ENCODE peak calls at places on chromosomes 11 and 22, in nine cellular contexts. T is HCT116, C is HFFc6, A is A549, Q is globus pallidus, P is RPMI7951, R is dermis microvascular lymphatic vessel endothelial cell, L is iPS-NIHi11, Z is DMS153. D is an unnamed sample.

GRCh38 chr11:3841426-3842304 is 906 bp upstream of the RHOG start:
- DNase-seq in R (peak; percentile 40), P (peak; percentile 79), L (peak; percentile 80), Q (peak; percentile 87), C (peak; percentile 74), T (peak; percentile 68), A (peak; percentile 93), Z (peak; percentile 41), D (peak; percentile 75)

GRCh38 chr11:122750047-122750446 is 88.3 kb upstream of the CRTAM start:
- DNase-seq in Z (no peak), L (no peak), Q (no peak), C (no peak), T (no peak), P (no peak), A (no peak), R (no peak), D (no peak)

GRCh38 chr22:50268655-50269113 is 1.5 kb downstream of the MAPK11 start:
- DNase-seq in P (no peak), A (no peak), Q (no peak), R (no peak), C (no peak), L (no peak), T (no peak), Z (peak; percentile 38), D (peak; percentile 64)

GRCh38 chr11:96466607-96467006 is 76.8 kb downstream of the JRKL start:
- DNase-seq in L (no peak), C (no peak), T (no peak), R (no peak), Q (no peak), A (no peak), Z (no peak), P (no peak), D (no peak)

GRCh38 chr22:29780220-29780619 is 13.1 kb downstream of the UQCR10 start:
- DNase-seq in C (no peak), Q (no peak), A (no peak), Z (no peak), T (no peak), R (no peak), L (no peak), P (no peak), D (no peak)

GRCh38 chr11:47593934-47594855 is at the start of gene C1QTNF4:
- DNase-seq in C (no peak), Z (no peak), R (no peak), L (peak; percentile 73), A (no peak), Q (no peak), P (no peak), T (no peak), D (no peak)

GRCh38 chr22:17436382-17436951 is 67.2 kb downstream of the CECR2 start:
- DNase-seq in P (no peak), Z (no peak), T (no peak), A (no peak), R (no peak), L (no peak), Q (peak; percentile 77), C (no peak), D (no peak)

GRCh38 chr11:124935548-124936514 is at the start of gene HEPACAM:
- DNase-seq in Q (peak; percentile 97), A (no peak), R (no peak), T (no peak), P (no peak), L (no peak), C (no peak), Z (no peak), D (no peak)

GRCh38 chr11:104394508-104394907 is 230.6 kb upstream of the PDGFD start:
- DNase-seq in L (no peak), Q (no peak), Z (no peak), T (no peak), C (no peak), A (no peak), P (no peak), R (no peak), D (no peak)

GRCh38 chr22:18035740-18036139 is 11.4 kb upstream of the MICAL3 start:
- DNase-seq in A (peak; percentile 79), P (no peak), L (peak; percentile 77), R (no peak), Z (peak; percentile 15), Q (no peak), C (no peak), T (peak; percentile 35), D (no peak)

GRCh38 chr11:73320786-73321325 is 12.8 kb downstream of the ARHGEF17 start:
- DNase-seq in R (no peak), L (no peak), T (no peak), C (peak; percentile 66), P (peak; percentile 37), Z (no peak), Q (no peak), A (no peak), D (no peak)

GRCh38 chr11:124717786-124718634 is 21.7 kb upstream of the NRGN start:
- DNase-seq in A (no peak), R (no peak), C (no peak), T (no peak), Q (no peak), Z (peak; percentile 27), L (peak; percentile 59), P (peak; percentile 48), D (peak; percentile 53)

GRCh38 chr11:63804259-63804658 is 9.0 kb upstream of the SPINDOC start:
- DNase-seq in A (no peak), Z (no peak), C (no peak), L (no peak), T (peak; percentile 37), R (no peak), Q (no peak), P (no peak), D (no peak)

GRCh38 chr11:114053406-114053805 is 6.1 kb upstream of the ZBTB16 start:
- DNase-seq in Q (no peak), L (no peak), A (no peak), P (no peak), T (no peak), C (no peak), Z (no peak), R (no peak), D (no peak)

GRCh38 chr11:101797335-101797734 is 117.5 kb upstream of the CEP126 start:
- DNase-seq in P (peak; percentile 14), A (peak; percentile 1), R (no peak), L (no peak), Z (no peak), C (no peak), T (no peak), Q (no peak), D (no peak)

GRCh38 chr11:78669249-78669648 is 94.6 kb upstream of the NARS2 start:
- DNase-seq in A (no peak), T (no peak), C (no peak), Q (no peak), L (no peak), P (no peak), R (no peak), Z (no peak), D (no peak)

GRCh38 chr11:57800444-57801184 is 39.0 kb downstream of the CTNND1 start:
- DNase-seq in L (peak; percentile 79), Q (peak; percentile 81), C (peak; percentile 75), P (peak; percentile 73), R (peak; percentile 82), Z (peak; percentile 100), T (peak; percentile 51), A (peak; percentile 95), D (peak; percentile 67)

GRCh38 chr22:39917776-39918493 is 17.1 kb downstream of the GRAP2 start:
- DNase-seq in A (no peak), L (no peak), Q (no peak), Z (no peak), C (no peak), R (no peak), P (no peak), T (no peak), D (no peak)

GRCh38 chr11:92413757-92414513 is 189.3 kb downstream of the FAT3 start:
- DNase-seq in T (no peak), Q (no peak), A (no peak), R (no peak), P (no peak), Z (no peak), C (no peak), L (no peak), D (no peak)

GRCh38 chr11:86167499-86168161 is 76.9 kb upstream of the EED start:
- DNase-seq in R (no peak), T (no peak), A (no peak), L (no peak), Q (no peak), Z (no peak), C (no peak), P (no peak), D (no peak)

GRCh38 chr22:19962246-19962908 is 20.8 kb upstream of the TXNRD2 start:
- DNase-seq in R (no peak), L (peak; percentile 90), Q (peak; percentile 85), C (peak; percentile 60), P (peak; percentile 45), A (peak; percentile 77), T (peak; percentile 79), Z (peak; percentile 76), D (peak; percentile 60)

GRCh38 chr11:45005106-45005505 is 54.4 kb upstream of the TP53I11 start:
- DNase-seq in R (no peak), Q (no peak), T (no peak), A (no peak), C (no peak), L (no peak), P (no peak), Z (no peak), D (no peak)

GRCh38 chr11:96105197-96105895 is 181.4 kb upstream of the MTMR2 start:
- DNase-seq in R (peak; percentile 61), Q (no peak), A (no peak), L (no peak), P (peak; percentile 46), T (no peak), C (no peak), Z (no peak), D (no peak)

GRCh38 chr22:36687516-36687915 is 16.0 kb downstream of the CACNG2 start:
- DNase-seq in L (no peak), Z (no peak), R (no peak), C (no peak), A (no peak), T (no peak), Q (no peak), P (no peak), D (no peak)

GRCh38 chr22:35177811-35178210 is 79.5 kb upstream of the HMGXB4 start:
- DNase-seq in Z (no peak), R (no peak), C (no peak), A (no peak), Q (no peak), T (no peak), P (no peak), L (peak; percentile 62), D (no peak)

GRCh38 chr11:4063348-4063747 is 31.3 kb upstream of the RRM1 start:
- DNase-seq in C (peak; percentile 52), L (no peak), A (no peak), R (no peak), Q (no peak), P (no peak), T (no peak), Z (no peak), D (no peak)

GRCh38 chr11:79150966-79151365 is 289.9 kb downstream of the TENM4 start:
- DNase-seq in C (peak; percentile 16), T (no peak), R (no peak), L (no peak), Z (no peak), P (peak; percentile 78), Q (no peak), A (no peak), D (no peak)

GRCh38 chr22:19719055-19719482 is 4.3 kb upstream of the GP1BB start:
- DNase-seq in L (no peak), Z (no peak), R (no peak), T (no peak), Q (no peak), C (no peak), A (no peak), P (no peak), D (no peak)

GRCh38 chr22:43400449-43400848 is 11.4 kb upstream of the MPPED1 start:
- DNase-seq in R (no peak), L (no peak), P (no peak), Z (no peak), C (no peak), T (no peak), Q (no peak), A (no peak), D (no peak)

GRCh38 chr11:75554258-75555022 is 7.6 kb upstream of the SERPINH1 start:
- DNase-seq in R (peak; percentile 99), Z (no peak), C (peak; percentile 95), T (no peak), P (peak; percentile 99), A (no peak), Q (peak; percentile 97), L (peak; percentile 81), D (peak; percentile 26)

GRCh38 chr11:76701701-76702100 is 31.2 kb upstream of the LRRC32 start:
- DNase-seq in P (peak; percentile 94), T (no peak), C (peak; percentile 62), L (peak; percentile 26), A (no peak), Q (no peak), R (no peak), Z (no peak), D (no peak)

D was measured in NCI-H1105.